ENCODE peak calls at places on chromosome 20, in five cellular contexts. C, U, A, K and V are unnamed samples.

GRCh38 chr20:44862286-44862685 is 23.2 kb upstream of the YWHAB start:
- DNase-seq in C (no peak), K (no peak), U (no peak), A (no peak), V (no peak)

GRCh38 chr20:12090920-12091319 is 173.2 kb downstream of the BTBD3 start:
- DNase-seq in K (no peak), U (no peak), C (no peak), A (no peak), V (no peak)

GRCh38 chr20:36008461-36009035 is 40.2 kb downstream of the CNBD2 start:
- DNase-seq in C (no peak), K (no peak), A (no peak), U (no peak), V (no peak)

GRCh38 chr20:34704177-34705007 is at the start of gene TP53INP2:
- DNase-seq in K (peak; percentile 96), A (peak; percentile 74), C (peak; percentile 96), U (peak; percentile 91), V (peak; percentile 88)

GRCh38 chr20:50590348-50590664 is 80.1 kb downstream of the PTPN1 start:
- DNase-seq in C (no peak), U (no peak), A (no peak), K (no peak), V (no peak)

GRCh38 chr20:16317445-16318362 is 255.5 kb downstream of the KIF16B start:
- DNase-seq in K (no peak), U (no peak), A (no peak), C (no peak), V (no peak)

GRCh38 chr20:15792855-15793254 is 780.4 kb downstream of the KIF16B start:
- DNase-seq in C (no peak), K (no peak), A (no peak), U (no peak), V (no peak)

GRCh38 chr20:53330744-53331143 is 262.9 kb downstream of the ZNF217 start:
- DNase-seq in C (no peak), U (no peak), A (no peak), K (no peak), V (no peak)

GRCh38 chr20:45892828-45893500 is 1.8 kb downstream of the CTSA start:
- DNase-seq in U (peak; percentile 69), C (no peak), K (peak; percentile 77), A (no peak), V (no peak)

GRCh38 chr20:48606841-48607543 is 220.8 kb downstream of the PREX1 start:
- DNase-seq in A (no peak), K (no peak), C (no peak), U (no peak), V (no peak)

GRCh38 chr20:53142225-53142624 is 170.1 kb downstream of the TSHZ2 start:
- DNase-seq in U (no peak), C (no peak), K (no peak), A (no peak), V (peak; percentile 54)

GRCh38 chr20:43853918-43854317 is 60.7 kb upstream of the TOX2 start:
- DNase-seq in A (no peak), K (no peak), C (no peak), U (no peak), V (no peak)

GRCh38 chr20:23049201-23049932 is at the start of gene THBD:
- DNase-seq in C (peak; percentile 68), A (no peak), U (no peak), K (peak; percentile 84), V (no peak)

GRCh38 chr20:19098806-19099578 is 113.5 kb upstream of the SLC24A3 start:
- DNase-seq in A (no peak), U (no peak), K (no peak), C (no peak), V (no peak)
- H2AFZ ChIP-seq in A (no peak overlapping the region), U (peak overlapping the region; percentile 7), K (no peak overlapping the region), C (peak overlapping the region; percentile 38), V (no peak overlapping the region)

GRCh38 chr20:52047811-52048302 is 143.7 kb downstream of the ZFP64 start:
- DNase-seq in U (no peak), A (no peak), K (no peak), C (peak; percentile 66), V (no peak)

GRCh38 chr20:52048365-52048764 is 143.2 kb downstream of the ZFP64 start:
- DNase-seq in A (no peak), K (no peak), C (peak; percentile 84), U (no peak), V (no peak)

GRCh38 chr20:52054123-52054522 is 137.5 kb downstream of the ZFP64 start:
- DNase-seq in U (no peak), K (no peak), A (no peak), C (no peak), V (no peak)

DNA sequence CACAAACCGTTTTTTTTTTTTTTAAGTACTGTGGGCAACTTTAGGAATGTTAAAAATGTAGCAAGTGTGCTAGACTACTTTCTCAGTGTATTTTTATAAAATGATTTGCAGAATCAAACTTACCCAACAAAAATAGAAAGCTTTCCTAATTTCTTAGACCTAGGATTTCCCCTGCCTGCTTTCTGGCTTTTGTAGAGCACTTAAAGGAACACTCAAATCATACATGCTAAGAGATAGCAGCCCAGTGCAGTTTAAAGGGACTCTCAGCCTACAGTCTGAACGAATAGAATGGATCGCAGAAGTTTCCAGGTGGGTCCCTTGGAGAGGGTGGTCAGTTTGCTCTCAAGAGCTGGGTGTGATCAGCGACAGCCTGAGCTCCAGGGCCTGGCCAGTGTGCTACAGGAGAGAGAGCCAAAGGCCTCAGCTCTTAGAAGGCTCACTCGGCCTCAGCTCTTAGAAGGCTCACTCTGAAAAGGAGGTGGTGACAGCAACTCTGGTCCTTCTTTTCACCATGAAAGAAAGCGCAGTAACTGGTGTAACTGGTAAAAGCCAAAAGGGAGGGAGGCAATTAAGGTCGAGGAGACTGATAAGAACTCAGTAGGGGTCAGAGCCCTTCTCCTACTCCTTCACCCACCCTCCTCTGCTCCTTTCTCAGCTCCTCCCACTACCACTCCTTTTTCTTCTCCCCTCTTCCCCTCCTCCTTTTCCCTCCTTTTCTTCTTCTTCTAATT is 142.4 kb downstream of the ZFP64 start:
- DNase-seq in A (no peak), K (peak; percentile 12), U (no peak), C (peak; percentile 60), V (no peak)
- H3K4me3 ChIP-seq in A (no peak overlapping the region), K (no peak overlapping the region), U (no peak overlapping the region), C (peak overlapping the region; percentile 22), V (no peak overlapping the region)

DNA sequence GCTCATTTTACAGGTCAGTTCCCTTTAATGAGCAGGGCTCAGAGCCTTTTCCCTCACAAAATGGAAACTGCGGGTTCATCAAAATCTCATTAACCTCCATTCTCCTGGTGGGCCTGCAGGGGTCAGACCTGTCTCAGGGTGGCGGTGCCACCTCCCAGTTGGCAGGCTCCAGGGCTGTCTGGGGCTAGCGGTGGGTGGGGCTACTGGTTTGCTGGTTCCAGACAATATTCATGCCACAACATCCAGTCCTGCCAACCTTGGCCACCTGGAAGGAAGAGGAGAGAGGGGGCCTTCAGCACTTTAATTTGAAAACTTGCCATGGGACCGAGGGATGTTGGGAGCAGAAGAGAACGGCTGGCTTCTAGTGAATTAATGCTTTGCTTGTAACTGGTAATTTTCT is 41.9 kb upstream of the CTNNBL1 start:
- DNase-seq in U (peak; percentile 36), C (peak; percentile 77), K (no peak), A (peak; percentile 36), V (peak; percentile 44)
- TF ChIP-seq EZH2phosphoT487 in U (no peak), C (no peak), K (no peak), A (no peak), V (no peak)

GRCh38 chr20:9136114-9136513 is 67.2 kb downstream of the PLCB4 start:
- DNase-seq in A (no peak), K (no peak), C (no peak), U (no peak), V (no peak)

GRCh38 chr20:9141916-9142315 is 73.0 kb downstream of the PLCB4 start:
- DNase-seq in A (no peak), U (no peak), C (no peak), K (no peak), V (no peak)

GRCh38 chr20:9141070-9141469 is 72.2 kb downstream of the PLCB4 start:
- DNase-seq in K (no peak), U (no peak), A (no peak), C (no peak), V (no peak)

GRCh38 chr20:9140172-9140760 is 71.4 kb downstream of the PLCB4 start:
- DNase-seq in A (no peak), K (no peak), C (no peak), U (no peak), V (no peak)

DNA sequence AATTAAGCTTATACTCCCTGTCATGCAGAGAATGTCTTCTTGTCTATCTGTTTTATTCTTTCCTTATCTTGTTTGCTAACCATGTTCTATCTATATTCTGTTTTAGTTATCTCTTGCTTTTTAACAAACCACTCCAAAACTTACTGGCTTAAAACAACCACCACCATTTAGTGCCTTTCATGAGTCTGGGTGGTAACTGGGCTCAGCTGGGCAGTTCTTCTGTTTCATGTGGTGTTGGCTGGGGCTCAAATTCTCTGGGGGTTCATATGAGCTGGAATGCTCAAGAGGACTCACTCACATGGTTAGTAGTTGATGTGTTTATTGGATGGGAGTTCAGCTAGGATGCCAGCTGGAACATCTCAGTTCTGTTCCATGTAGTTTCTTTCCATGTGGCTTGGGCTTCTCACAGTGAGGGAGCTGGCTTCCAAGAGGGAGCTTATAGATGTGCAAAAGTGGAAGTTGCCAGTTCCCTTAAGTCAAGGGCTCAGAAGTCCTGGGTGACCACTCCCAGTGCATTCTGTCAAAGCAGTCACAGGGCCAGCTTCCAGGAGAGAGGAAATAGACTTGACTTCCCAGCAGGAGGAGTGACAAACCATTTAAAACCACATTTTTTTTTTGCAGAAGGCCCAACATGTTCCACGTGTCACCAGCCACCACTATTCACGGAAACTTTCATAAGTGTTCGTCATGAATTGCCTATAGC is 70.4 kb downstream of the PLCB4 start:
- DNase-seq in C (no peak), K (no peak), A (no peak), U (no peak), V (no peak)
- H2AFZ ChIP-seq in C (no peak overlapping the region), K (no peak overlapping the region), A (no peak overlapping the region), U (no peak overlapping the region), V (no peak overlapping the region)

DNA sequence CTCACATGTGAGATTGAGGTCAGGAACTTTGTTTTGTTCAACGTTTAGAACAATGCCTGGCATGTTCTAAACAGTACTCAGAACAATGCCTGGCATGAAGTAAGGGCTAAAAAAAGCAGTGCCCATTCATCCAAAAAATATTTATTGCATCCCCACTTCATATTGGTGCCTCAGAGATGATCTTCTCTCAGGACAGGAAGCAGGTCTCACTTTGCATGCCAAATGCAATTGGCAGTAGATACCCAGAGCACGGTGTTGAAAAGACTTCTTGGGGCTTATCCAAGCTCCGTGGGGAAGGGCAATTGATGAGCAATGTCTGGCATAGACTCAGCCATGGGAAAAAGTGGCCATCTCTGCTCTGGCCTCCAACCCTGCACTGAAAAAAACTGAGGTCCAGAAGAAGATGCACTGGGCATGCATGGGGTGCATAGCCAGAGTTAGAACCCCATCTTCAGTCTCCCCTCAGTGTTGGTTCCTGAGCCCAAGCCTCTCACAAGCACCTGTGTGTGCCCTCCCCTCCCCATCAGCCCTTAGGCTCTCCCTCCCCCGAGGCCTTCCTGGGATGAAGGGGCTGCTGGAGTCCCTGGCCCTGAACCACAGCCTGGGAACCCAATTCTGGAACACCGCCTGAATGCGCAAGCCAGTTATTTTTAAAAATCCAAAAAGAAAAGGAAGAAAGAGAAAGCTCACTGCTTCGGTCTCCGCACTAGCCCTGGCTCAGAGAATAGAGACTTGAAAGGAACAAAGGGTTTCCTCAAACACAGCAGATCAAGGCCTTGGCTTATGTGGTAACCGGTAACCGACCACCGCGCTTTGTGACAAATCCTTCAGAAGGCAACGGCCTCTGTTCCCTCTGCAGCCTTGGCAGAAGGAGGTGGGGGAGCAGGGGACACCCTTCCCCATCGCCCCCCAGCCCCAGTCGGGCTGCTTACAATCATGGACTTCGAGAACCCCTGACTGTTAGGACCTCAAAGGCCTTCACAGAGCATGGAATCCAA is 78.5 kb upstream of the SIRPA start:
- DNase-seq in K (no peak), C (no peak), A (no peak), U (no peak), V (no peak)
- H3K4me3 ChIP-seq in K (no peak overlapping the region), C (no peak overlapping the region), A (no peak overlapping the region), U (no peak overlapping the region), V (no peak overlapping the region)